ENCODE peak calls at places on chromosomes 13 and 19, in nine cellular contexts. N is left ventricle myocardium inferior; A is psoas muscle; R is transverse colon; W is tibial nerve; H is ovary; O is CD8-positive, alpha-beta T cell; J is keratinocyte; S is testis. U is an unnamed sample.

GRCh38 chr13:59527500-59527899 is 636.2 kb downstream of the DIAPH3 start:
- DNase-seq in N (no peak), A (no peak), R (no peak), W (no peak), H (no peak), O (no peak), J (no peak), S (no peak), U (no peak)

GRCh38 chr13:84903391-84903790 is 895.8 kb downstream of the SLITRK6 start:
- DNase-seq in N (no peak), A (no peak), R (no peak), W (no peak), H (no peak), O (no peak), J (no peak), S (no peak), U (no peak)

GRCh38 chr13:44797685-44798084 is 191.6 kb downstream of the NUFIP1 start:
- DNase-seq in N (no peak), A (no peak), R (no peak), W (no peak), H (no peak), O (no peak), J (no peak), S (no peak), U (no peak)

GRCh38 chr19:41799444-41800000 is 3.1 kb downstream of the CEACAM3 start:
- DNase-seq in N (no peak), A (no peak), R (peak), W (no peak), H (no peak), O (no peak), J (no peak), S (no peak), U (no peak)

GRCh38 chr19:5231857-5232503 is 108.6 kb downstream of the PTPRS start:
- DNase-seq in N (no peak), A (no peak), R (no peak), W (no peak), H (no peak), O (no peak), J (no peak), S (no peak), U (no peak)

GRCh38 chr13:110618167-110618566 is 2.8 kb downstream of the NAXD start:
- DNase-seq in N (no peak), A (no peak), R (no peak), W (no peak), H (no peak), O (no peak), J (no peak), S (no peak), U (no peak)

GRCh38 chr19:56873493-56873892 is 33.0 kb upstream of the PEG3 start:
- DNase-seq in N (no peak), A (no peak), R (no peak), W (no peak), H (no peak), O (no peak), J (no peak), S (no peak), U (no peak)

GRCh38 chr13:51585696-51586095 is 1.4 kb downstream of the WDFY2 start:
- DNase-seq in N (no peak), A (no peak), R (no peak), W (no peak), H (no peak), O (no peak), J (no peak), S (no peak), U (no peak)

GRCh38 chr19:31297991-31298390 is 51.2 kb downstream of the TSHZ3 start:
- DNase-seq in N (no peak), A (no peak), R (no peak), W (no peak), H (no peak), O (no peak), J (no peak), S (no peak), U (no peak)

GRCh38 chr13:91922969-91923592 is 524.7 kb downstream of the GPC5 start:
- DNase-seq in N (no peak), A (no peak), R (no peak), W (no peak), H (no peak), O (no peak), J (no peak), S (no peak), U (no peak)

GRCh38 chr19:33797821-33798633 is 1.4 kb downstream of the KCTD15 start:
- DNase-seq in N (peak), A (peak), R (peak), W (no peak), H (peak), O (no peak), J (no peak), S (peak), U (peak)

GRCh38 chr19:33510728-33511255 is 10.8 kb downstream of the PEPD start:
- DNase-seq in N (no peak), A (no peak), R (no peak), W (no peak), H (no peak), O (no peak), J (no peak), S (no peak), U (no peak)

GRCh38 chr13:100363351-100363750 is 225.2 kb downstream of the GGACT start:
- DNase-seq in N (no peak), A (no peak), R (no peak), W (no peak), H (no peak), O (no peak), J (no peak), S (no peak), U (no peak)

GRCh38 chr13:73851104-73851503 is 283.1 kb downstream of the KLF12 start:
- DNase-seq in N (no peak), A (no peak), R (no peak), W (no peak), H (no peak), O (no peak), J (no peak), S (no peak), U (no peak)

GRCh38 chr19:4506449-4507149 is 11.7 kb downstream of the PLIN4 start:
- DNase-seq in N (no peak), A (no peak), R (no peak), W (no peak), H (no peak), O (no peak), J (no peak), S (no peak), U (no peak)

GRCh38 chr19:10501971-10502523 is 1.1 kb downstream of the KEAP1 start:
- DNase-seq in N (peak), A (peak), R (peak), W (peak), H (peak), O (peak), J (no peak), S (peak), U (peak)

GRCh38 chr19:19133985-19134384 is 4.3 kb downstream of the TMEM161A start:
- DNase-seq in N (no peak), A (no peak), R (no peak), W (no peak), H (no peak), O (no peak), J (no peak), S (no peak), U (no peak)

GRCh38 chr13:38382946-38383345 is 33.3 kb downstream of the UFM1 start:
- DNase-seq in N (no peak), A (no peak), R (no peak), W (no peak), H (no peak), O (no peak), J (no peak), S (no peak), U (no peak)

GRCh38 chr19:48386981-48387380 is 4.4 kb downstream of the KDELR1 start:
- DNase-seq in N (no peak), A (no peak), R (no peak), W (no peak), H (no peak), O (no peak), J (no peak), S (no peak), U (no peak)

GRCh38 chr13:46307554-46307953 is 79.5 kb downstream of the RUBCNL start:
- DNase-seq in N (no peak), A (no peak), R (no peak), W (no peak), H (no peak), O (no peak), J (no peak), S (no peak), U (no peak)

GRCh38 chr19:4077800-4078683 is 11.3 kb upstream of the ZBTB7A start:
- DNase-seq in N (peak), A (peak), R (peak), W (peak), H (peak), O (peak), J (no peak), S (peak), U (peak)

GRCh38 chr19:8526345-8527062 is 12.5 kb upstream of the ZNF414 start:
- DNase-seq in N (peak), A (peak), R (peak), W (peak), H (peak), O (no peak), J (no peak), S (peak), U (peak)

GRCh38 chr13:85405316-85405897 is 393.8 kb downstream of the SLITRK6 start:
- DNase-seq in N (no peak), A (no peak), R (no peak), W (no peak), H (no peak), O (no peak), J (no peak), S (no peak), U (no peak)

GRCh38 chr19:51022526-51022925 is 3.0 kb upstream of the KLK10 start:
- DNase-seq in N (no peak), A (no peak), R (no peak), W (no peak), H (no peak), O (no peak), J (no peak), S (no peak), U (no peak)

GRCh38 chr19:35070471-35070870 is 28.9 kb downstream of the HPN start:
- DNase-seq in N (no peak), A (no peak), R (no peak), W (no peak), H (no peak), O (no peak), J (no peak), S (no peak), U (no peak)

GRCh38 chr13:21478881-21479808 is 20.0 kb upstream of the ZDHHC20 start:
- DNase-seq in N (no peak), A (no peak), R (peak), W (no peak), H (peak), O (peak), J (no peak), S (peak), U (no peak)

GRCh38 chr13:96542986-96543385 is 451.3 kb downstream of the OXGR1 start:
- DNase-seq in N (no peak), A (no peak), R (no peak), W (no peak), H (no peak), O (no peak), J (no peak), S (no peak), U (no peak)
- H3K27ac ChIP-seq in N (no peak), A (no peak), R (no peak), W (no peak), H (no peak), O (no peak), J (no peak), S (no peak), U (no peak)

GRCh38 chr13:105984236-105984635 is 551.2 kb downstream of the EFNB2 start:
- DNase-seq in N (no peak), A (no peak), R (no peak), W (no peak), H (no peak), O (no peak), J (no peak), S (no peak), U (no peak)

GRCh38 chr13:105979586-105979985 is 555.9 kb downstream of the EFNB2 start:
- DNase-seq in N (no peak), A (no peak), R (peak), W (no peak), H (no peak), O (no peak), J (no peak), S (no peak), U (no peak)

GRCh38 chr13:105979131-105979530 is 556.3 kb downstream of the EFNB2 start:
- DNase-seq in N (no peak), A (no peak), R (no peak), W (no peak), H (no peak), O (no peak), J (peak), S (no peak), U (no peak)

GRCh38 chr13:105982219-105982618 is 553.2 kb downstream of the EFNB2 start:
- DNase-seq in N (no peak), A (no peak), R (no peak), W (no peak), H (no peak), O (no peak), J (no peak), S (no peak), U (no peak)
- TF ChIP-seq CTCF in N (no peak), A (no peak), R (no peak), W (no peak), H (no peak), O (no peak), J (no peak), S (no peak), U (no peak)

GRCh38 chr13:27022571-27023311 is 148.9 kb downstream of the USP12 start:
- DNase-seq in N (no peak), A (no peak), R (no peak), W (no peak), H (no peak), O (no peak), J (no peak), S (no peak), U (no peak)

GRCh38 chr13:27023385-27023784 is 148.2 kb downstream of the USP12 start:
- DNase-seq in N (no peak), A (no peak), R (no peak), W (no peak), H (no peak), O (no peak), J (no peak), S (no peak), U (no peak)

GRCh38 chr13:27018882-27019281 is 152.7 kb downstream of the USP12 start:
- DNase-seq in N (no peak), A (no peak), R (peak), W (no peak), H (no peak), O (no peak), J (no peak), S (no peak), U (no peak)

GRCh38 chr13:27018230-27018875 is 153.3 kb downstream of the USP12 start:
- DNase-seq in N (no peak), A (no peak), R (peak), W (no peak), H (no peak), O (no peak), J (no peak), S (no peak), U (no peak)

DNA sequence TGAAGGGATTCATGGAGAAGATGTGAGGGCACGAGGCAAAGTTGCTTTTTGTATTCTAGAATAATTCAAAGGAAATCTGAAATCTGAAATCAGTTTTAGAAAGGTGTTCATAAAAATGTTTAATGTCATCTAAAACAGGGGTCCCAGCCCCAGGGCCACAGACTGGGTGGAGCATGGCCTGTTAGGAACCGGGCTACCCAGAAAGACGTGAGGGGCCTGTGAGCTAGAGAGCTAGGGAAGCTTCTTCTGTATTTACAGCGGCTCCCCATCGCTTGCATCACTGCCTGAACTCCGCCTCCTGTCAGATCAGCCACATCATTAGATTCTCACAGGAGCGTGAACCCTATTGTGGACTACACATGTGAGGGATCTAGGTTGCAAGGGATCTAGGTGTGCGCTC is 151.2 kb downstream of the USP12 start:
- DNase-seq in N (no peak), A (no peak), R (no peak), W (no peak), H (no peak), O (no peak), J (no peak), S (no peak), U (no peak)
- H3K27ac ChIP-seq in N (no peak), A (no peak), R (peak), W (no peak), H (no peak), O (no peak), J (no peak), S (no peak), U (no peak)

DNA sequence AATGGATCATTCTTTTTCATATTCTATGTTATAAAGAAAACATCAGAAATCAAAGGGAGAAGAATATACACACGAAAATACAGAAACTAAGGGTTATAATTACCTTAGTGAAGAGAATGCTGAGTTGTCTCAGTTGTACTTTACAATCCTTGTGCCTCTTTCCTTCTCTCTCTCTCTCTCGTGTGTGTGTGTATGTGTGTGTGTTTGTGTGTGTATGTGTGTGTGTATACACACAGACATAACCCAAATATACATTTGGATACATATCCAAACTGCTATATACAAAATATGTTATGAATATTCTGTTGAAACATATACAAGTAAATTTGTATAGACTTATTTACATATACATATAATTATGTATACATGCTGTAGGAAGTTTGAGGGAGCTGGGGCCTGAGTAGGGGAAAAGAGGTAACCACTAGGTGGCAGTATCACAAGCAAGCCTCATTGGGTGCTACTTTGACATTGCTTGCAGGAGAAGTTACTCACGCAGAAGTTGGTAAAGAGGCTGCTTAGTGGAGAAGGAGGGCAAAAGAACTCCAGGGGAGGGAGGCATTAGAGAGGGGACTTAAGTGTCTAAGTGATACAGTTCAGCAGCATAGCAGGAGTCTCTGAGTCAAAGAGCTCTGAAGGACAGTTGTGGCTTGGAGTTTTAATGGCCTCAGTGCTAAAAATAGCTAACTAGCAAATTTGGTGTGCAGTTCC is 465.1 kb upstream of the PCDH20 start:
- DNase-seq in N (no peak), A (no peak), R (no peak), W (no peak), H (no peak), O (no peak), J (no peak), S (peak), U (no peak)
- TF ChIP-seq CTCF in N (peak), A (no peak), R (no peak), W (no peak), H (no peak), O (no peak), J (peak), S (peak), U (peak)

GRCh38 chr13:48582086-48582485 is 49.2 kb upstream of the RCBTB2 start:
- DNase-seq in N (no peak), A (no peak), R (no peak), W (no peak), H (no peak), O (no peak), J (no peak), S (no peak), U (no peak)
- H3K27ac ChIP-seq in N (no peak), A (no peak), R (no peak), W (no peak), H (no peak), O (no peak), J (no peak), S (no peak), U (no peak)

U was measured in heart right ventricle.